ENCODE peak calls at places on chromosomes 1 and 21, in four cellular contexts. One of them, this sample, is unnamed.

GRCh38 chr1:109928591-109929111 is 18.0 kb downstream of the CSF1 start:
- DNase-seq in uterus: peak; percentile 75
- DNase-seq in neural crest cell: no peak
- DNase-seq in osteoblast: peak; percentile 89
- DNase-seq in this sample: no peak

GRCh38 chr1:27724961-27725373 is 794 bp upstream of the FAM76A start:
- DNase-seq in uterus: no peak
- DNase-seq in neural crest cell: peak; percentile 9
- DNase-seq in osteoblast: peak; percentile 42
- DNase-seq in this sample: peak; percentile 2

GRCh38 chr1:231800071-231800470 is 173.5 kb downstream of the DISC1 start:
- DNase-seq in uterus: no peak
- DNase-seq in neural crest cell: no peak
- DNase-seq in osteoblast: no peak
- DNase-seq in this sample: no peak

GRCh38 chr1:91877574-91878208 is 8.3 kb downstream of the TGFBR3 start:
- DNase-seq in uterus: no peak
- DNase-seq in neural crest cell: no peak
- DNase-seq in osteoblast: no peak
- DNase-seq in this sample: no peak

GRCh38 chr1:198970919-198971318 is 332.1 kb downstream of the PTPRC start:
- DNase-seq in uterus: no peak
- DNase-seq in neural crest cell: no peak
- DNase-seq in osteoblast: no peak
- DNase-seq in this sample: no peak

GRCh38 chr1:167515893-167516321 is 2.4 kb downstream of the CD247 start:
- DNase-seq in uterus: no peak
- DNase-seq in neural crest cell: no peak
- DNase-seq in osteoblast: no peak
- DNase-seq in this sample: no peak

GRCh38 chr1:163056832-163057231 is 12.3 kb upstream of the RGS4 start:
- DNase-seq in uterus: no peak
- DNase-seq in neural crest cell: no peak
- DNase-seq in osteoblast: no peak
- DNase-seq in this sample: no peak

GRCh38 chr1:4397196-4397595 is 257.2 kb upstream of the AJAP1 start:
- DNase-seq in uterus: no peak
- DNase-seq in neural crest cell: no peak
- DNase-seq in osteoblast: no peak
- DNase-seq in this sample: no peak

GRCh38 chr21:42117229-42118048 is 46.3 kb downstream of the UMODL1 start:
- DNase-seq in uterus: peak; percentile 69
- DNase-seq in neural crest cell: peak; percentile 86
- DNase-seq in osteoblast: peak; percentile 95
- DNase-seq in this sample: peak; percentile 73

GRCh38 chr21:41973427-41973831 is 19.6 kb upstream of the C2CD2 start:
- DNase-seq in uterus: no peak
- DNase-seq in neural crest cell: no peak
- DNase-seq in osteoblast: no peak
- DNase-seq in this sample: peak; percentile 12

GRCh38 chr21:43937051-43937832 is 72.2 kb downstream of the AGPAT3 start:
- DNase-seq in uterus: no peak
- DNase-seq in neural crest cell: no peak
- DNase-seq in osteoblast: peak; percentile 14
- DNase-seq in this sample: no peak

GRCh38 chr1:31408788-31409318 is 4.2 kb upstream of the SERINC2 start:
- DNase-seq in uterus: no peak
- DNase-seq in neural crest cell: no peak
- DNase-seq in osteoblast: peak; percentile 51
- DNase-seq in this sample: no peak

GRCh38 chr1:178768423-178768822 is 43.4 kb downstream of the RALGPS2 start:
- DNase-seq in uterus: no peak
- DNase-seq in neural crest cell: no peak
- DNase-seq in osteoblast: peak; percentile 47
- DNase-seq in this sample: no peak

GRCh38 chr1:183094376-183094775 is 71.2 kb downstream of the LAMC1 start:
- DNase-seq in uterus: no peak
- DNase-seq in neural crest cell: no peak
- DNase-seq in osteoblast: no peak
- DNase-seq in this sample: no peak

GRCh38 chr1:59994302-59995198 is 68.0 kb upstream of the CYP2J2 start:
- DNase-seq in uterus: peak; percentile 47
- DNase-seq in neural crest cell: no peak
- DNase-seq in osteoblast: no peak
- DNase-seq in this sample: no peak

GRCh38 chr1:222867316-222867715 is 52.5 kb downstream of the DISP1 start:
- DNase-seq in uterus: no peak
- DNase-seq in neural crest cell: no peak
- DNase-seq in osteoblast: no peak
- DNase-seq in this sample: no peak

GRCh38 chr1:30265127-30266070 is 458.0 kb downstream of the MATN1 start:
- DNase-seq in uterus: no peak
- DNase-seq in neural crest cell: no peak
- DNase-seq in osteoblast: no peak
- DNase-seq in this sample: no peak

GRCh38 chr1:75937034-75937433 is 4.8 kb upstream of the ASB17 start:
- DNase-seq in uterus: no peak
- DNase-seq in neural crest cell: no peak
- DNase-seq in osteoblast: no peak
- DNase-seq in this sample: no peak

GRCh38 chr1:235639586-235640205 is 9.9 kb downstream of the GNG4 start:
- DNase-seq in uterus: no peak
- DNase-seq in neural crest cell: no peak
- DNase-seq in osteoblast: no peak
- DNase-seq in this sample: no peak

GRCh38 chr1:235637756-235638155 is 11.8 kb downstream of the GNG4 start:
- DNase-seq in uterus: no peak
- DNase-seq in neural crest cell: no peak
- DNase-seq in osteoblast: no peak
- DNase-seq in this sample: no peak

GRCh38 chr1:235633220-235633540 is 16.4 kb downstream of the GNG4 start:
- DNase-seq in uterus: no peak
- DNase-seq in neural crest cell: no peak
- DNase-seq in osteoblast: peak; percentile 83
- DNase-seq in this sample: no peak

GRCh38 chr1:235632538-235633219 is 16.9 kb downstream of the GNG4 start:
- DNase-seq in uterus: no peak
- DNase-seq in neural crest cell: no peak
- DNase-seq in osteoblast: no peak
- DNase-seq in this sample: no peak

DNA sequence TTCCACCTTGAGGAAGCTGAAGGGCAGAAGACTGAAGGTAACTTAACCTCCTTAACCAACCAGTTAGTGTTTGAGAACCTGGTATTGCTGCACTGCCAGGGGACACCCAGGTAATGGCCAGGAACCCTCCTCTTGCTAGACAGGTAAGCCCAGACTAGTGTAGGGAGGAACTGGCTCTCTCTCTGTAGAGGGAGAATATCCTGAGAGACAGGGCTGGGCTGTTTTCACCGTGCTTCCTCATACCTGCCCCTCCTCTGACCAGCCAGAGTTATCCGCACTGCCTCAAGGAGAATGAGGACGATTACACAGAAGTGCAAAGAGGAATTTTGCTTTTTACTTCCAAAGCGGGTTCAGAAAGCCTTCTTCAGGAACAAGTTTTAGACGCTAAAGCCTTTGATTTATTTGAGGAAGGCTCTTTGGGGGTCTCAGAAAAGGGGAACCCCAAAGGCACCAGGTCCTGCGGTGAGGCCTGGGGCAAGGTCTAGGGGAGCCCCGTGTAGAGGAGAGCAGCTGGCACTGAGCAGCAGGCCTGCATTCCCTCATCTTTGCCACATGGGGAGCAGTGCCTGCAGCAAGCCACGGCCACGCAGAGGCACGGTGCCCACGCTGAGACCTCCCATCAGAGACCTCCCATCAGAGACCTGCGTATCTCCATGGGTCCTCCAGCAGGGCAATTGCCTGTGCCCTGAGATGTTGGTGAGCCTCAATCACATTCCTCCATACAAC is 13.5 kb downstream of the GNG4 start:
- DNase-seq in uterus: no peak
- DNase-seq in neural crest cell: no peak
- DNase-seq in osteoblast: no peak
- DNase-seq in this sample: peak; percentile 55
- TF ChIP-seq CTCF in uterus: no peak
- TF ChIP-seq CTCF in neural crest cell: peak; percentile 41
- TF ChIP-seq CTCF in osteoblast: peak; percentile 10
- TF ChIP-seq CTCF in this sample: no peak

DNA sequence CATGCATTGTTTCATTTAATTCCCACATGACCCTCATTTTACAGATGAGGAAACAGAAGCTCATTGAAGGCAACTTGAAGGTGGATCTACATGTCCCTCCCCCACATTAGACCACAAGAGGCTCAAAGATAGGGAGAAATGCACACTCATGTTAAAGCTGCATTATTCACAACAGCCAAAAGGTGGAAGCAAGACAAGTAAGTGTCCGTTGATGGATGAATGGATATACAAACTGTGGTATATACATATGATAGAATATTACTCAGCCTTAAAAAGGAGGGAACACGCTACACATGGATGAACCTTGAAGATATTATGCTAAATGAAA is 149.7 kb upstream of the JUN start:
- DNase-seq in uterus: no peak
- DNase-seq in neural crest cell: no peak
- DNase-seq in osteoblast: no peak
- DNase-seq in this sample: no peak
- TF ChIP-seq CTCF in uterus: no peak
- TF ChIP-seq CTCF in neural crest cell: no peak
- TF ChIP-seq CTCF in osteoblast: no peak
- TF ChIP-seq CTCF in this sample: no peak

GRCh38 chr21:33890187-33890586 is 25.4 kb downstream of the ATP5PO start:
- DNase-seq in uterus: no peak
- DNase-seq in neural crest cell: no peak
- DNase-seq in osteoblast: no peak
- DNase-seq in this sample: no peak

GRCh38 chr21:33884361-33885157 is 31.0 kb downstream of the ATP5PO start:
- DNase-seq in uterus: no peak
- DNase-seq in neural crest cell: no peak
- DNase-seq in osteoblast: no peak
- DNase-seq in this sample: no peak

GRCh38 chr21:33881689-33882440 is 33.7 kb downstream of the ATP5PO start:
- DNase-seq in uterus: no peak
- DNase-seq in neural crest cell: no peak
- DNase-seq in osteoblast: peak; percentile 59
- DNase-seq in this sample: no peak

GRCh38 chr21:33885158-33885514 is 30.5 kb downstream of the ATP5PO start:
- DNase-seq in uterus: no peak
- DNase-seq in neural crest cell: no peak
- DNase-seq in osteoblast: no peak
- DNase-seq in this sample: no peak

DNA sequence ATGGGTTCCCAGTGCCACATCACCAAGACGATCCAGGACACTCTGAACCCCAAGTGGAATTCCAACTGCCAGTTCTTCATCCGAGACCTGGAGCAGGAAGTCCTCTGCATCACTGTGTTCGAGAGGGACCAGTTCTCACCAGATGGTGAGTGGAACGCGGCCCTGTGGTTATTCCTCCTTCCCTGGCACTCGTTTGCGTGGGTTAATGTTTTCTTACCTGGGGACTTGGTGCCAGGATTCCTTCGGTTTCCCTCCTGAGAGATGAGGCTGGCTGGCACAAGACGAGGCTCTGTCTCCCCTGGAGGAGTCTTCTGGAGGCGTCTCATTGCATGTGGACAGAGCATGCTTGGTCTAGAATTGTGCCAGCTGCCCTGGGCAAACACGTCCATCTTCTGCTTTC is 29.3 kb downstream of the ATP5PO start:
- DNase-seq in uterus: no peak
- DNase-seq in neural crest cell: no peak
- DNase-seq in osteoblast: no peak
- DNase-seq in this sample: no peak
- TF ChIP-seq CTCF in uterus: no peak
- TF ChIP-seq CTCF in neural crest cell: no peak
- TF ChIP-seq CTCF in osteoblast: no peak
- TF ChIP-seq CTCF in this sample: no peak

DNA sequence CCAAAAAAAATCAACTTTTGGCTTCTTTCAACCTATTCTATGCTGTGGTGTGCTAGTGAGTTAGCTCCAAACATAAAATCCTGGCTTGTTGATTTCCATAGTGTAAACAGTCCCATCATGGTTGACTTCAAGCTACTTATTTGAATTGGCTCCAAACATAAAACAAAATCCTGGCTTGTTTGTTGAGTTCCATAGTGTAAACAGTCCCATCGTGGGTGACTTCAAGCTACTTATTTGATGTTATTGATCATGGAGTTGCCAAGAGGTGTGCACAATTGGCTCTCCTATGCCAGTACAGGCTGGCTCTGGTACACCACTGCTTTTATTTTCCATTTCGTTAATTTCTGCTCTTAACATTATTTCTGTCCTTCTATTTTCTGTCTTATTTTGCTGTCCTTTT is 1.8 kb upstream of the COA6 start:
- DNase-seq in uterus: no peak
- DNase-seq in neural crest cell: no peak
- DNase-seq in osteoblast: no peak
- DNase-seq in this sample: no peak
- TF ChIP-seq CTCF in uterus: no peak
- TF ChIP-seq CTCF in neural crest cell: no peak
- TF ChIP-seq CTCF in osteoblast: no peak
- TF ChIP-seq CTCF in this sample: no peak

GRCh38 chr1:43968348-43968948 is 1.4 kb upstream of the DPH2 start:
- DNase-seq in uterus: no peak
- DNase-seq in neural crest cell: peak; percentile 57
- DNase-seq in osteoblast: peak; percentile 71
- DNase-seq in this sample: no peak
- TF ChIP-seq CTCF in uterus: no peak
- TF ChIP-seq CTCF in neural crest cell: no peak
- TF ChIP-seq CTCF in osteoblast: no peak
- TF ChIP-seq CTCF in this sample: no peak

GRCh38 chr1:214420833-214421232 is 130.6 kb downstream of the PTPN14 start:
- DNase-seq in uterus: no peak
- DNase-seq in neural crest cell: no peak
- DNase-seq in osteoblast: no peak
- DNase-seq in this sample: no peak

GRCh38 chr1:214419650-214420049 is 131.8 kb downstream of the PTPN14 start:
- DNase-seq in uterus: no peak
- DNase-seq in neural crest cell: no peak
- DNase-seq in osteoblast: peak; percentile 22
- DNase-seq in this sample: no peak

GRCh38 chr1:214418380-214418779 is 133.0 kb downstream of the PTPN14 start:
- DNase-seq in uterus: no peak
- DNase-seq in neural crest cell: no peak
- DNase-seq in osteoblast: peak; percentile 66
- DNase-seq in this sample: no peak

GRCh38 chr1:214422137-214422671 is 129.2 kb downstream of the PTPN14 start:
- DNase-seq in uterus: no peak
- DNase-seq in neural crest cell: no peak
- DNase-seq in osteoblast: peak; percentile 72
- DNase-seq in this sample: no peak

DNA sequence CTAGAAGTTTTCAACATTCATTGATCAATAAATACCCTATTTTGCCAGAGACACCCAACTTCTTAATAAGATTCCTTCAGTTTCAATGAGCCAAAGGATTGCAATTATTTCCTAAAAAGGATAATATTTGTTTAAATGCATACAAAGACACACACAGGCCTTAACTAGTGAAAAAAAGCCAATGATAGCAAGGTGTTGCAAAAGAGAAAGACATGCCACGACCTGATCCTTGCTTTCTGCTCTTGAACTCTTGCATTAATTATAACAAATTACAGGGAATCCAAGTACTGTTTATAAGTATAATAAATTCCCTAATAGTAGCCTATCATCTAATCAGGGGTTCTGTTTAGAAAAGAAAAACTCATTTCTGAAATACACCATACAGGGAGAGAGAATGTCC is 131.1 kb downstream of the PTPN14 start:
- DNase-seq in uterus: no peak
- DNase-seq in neural crest cell: no peak
- DNase-seq in osteoblast: no peak
- DNase-seq in this sample: no peak
- TF ChIP-seq CTCF in uterus: no peak
- TF ChIP-seq CTCF in neural crest cell: no peak
- TF ChIP-seq CTCF in osteoblast: no peak
- TF ChIP-seq CTCF in this sample: no peak